ENCODE peak calls at places on chromosomes 5 and 9, in nine cellular contexts. P is GM06990; B is A549; S is AG09309; W is PC-9; F is neural progenitor cell; O is kidney; V is K562; L is CD8-positive, alpha-beta memory T cell. E is an unnamed sample.

GRCh38 chr9:131094622-131095021 is 1.7 kb upstream of the AIF1L start:
- DNase-seq in O (peak; percentile 87), W (peak; percentile 80), P (no peak), V (peak; percentile 79), F (no peak), S (peak; percentile 3), B (no peak), L (no peak), E (no peak)

GRCh38 chr5:87302061-87302460 is 34.4 kb downstream of the RASA1 start:
- DNase-seq in B (no peak), O (no peak), L (no peak), F (no peak), P (no peak), S (peak; percentile 18), V (no peak), W (no peak), E (no peak)

GRCh38 chr9:97847474-97848236 is 5.4 kb upstream of the FOXE1 start:
- DNase-seq in V (no peak), F (no peak), P (no peak), S (no peak), W (no peak), B (no peak), L (no peak), O (no peak), E (peak; percentile 42)

GRCh38 chr9:113798062-113799030 is 77.8 kb upstream of the ZNF618 start:
- DNase-seq in O (no peak), W (no peak), L (no peak), P (no peak), S (no peak), B (no peak), V (no peak), F (no peak), E (no peak)

GRCh38 chr5:126056362-126056761 is 366.8 kb upstream of the GRAMD2B start:
- DNase-seq in O (no peak), V (no peak), F (no peak), P (no peak), S (no peak), B (no peak), L (no peak), W (no peak), E (no peak)

GRCh38 chr5:144162686-144163085 is 7.8 kb downstream of the YIPF5 start:
- DNase-seq in P (no peak), O (no peak), L (no peak), F (no peak), V (no peak), B (no peak), S (no peak), W (no peak), E (no peak)

GRCh38 chr5:93599427-93600146 is 16.6 kb downstream of the NR2F1 start:
- DNase-seq in B (no peak), S (no peak), V (no peak), F (peak; percentile 81), P (no peak), L (no peak), O (no peak), W (no peak), E (no peak)

GRCh38 chr5:170216262-170216864 is 16.4 kb upstream of the C5orf58 start:
- DNase-seq in B (peak; percentile 73), O (no peak), F (peak; percentile 83), L (no peak), W (peak; percentile 49), P (no peak), V (peak; percentile 53), S (peak; percentile 42), E (no peak)

GRCh38 chr5:33261305-33261704 is 179.5 kb upstream of the TARS1 start:
- DNase-seq in V (no peak), B (no peak), F (no peak), O (no peak), L (no peak), P (no peak), S (peak; percentile 11), W (no peak), E (no peak)

GRCh38 chr9:133993635-133994253 is 1.6 kb upstream of the VAV2 start:
- DNase-seq in F (peak; percentile 25), L (no peak), P (no peak), O (no peak), S (no peak), B (no peak), W (no peak), V (no peak), E (no peak)
- H3K4me3 ChIP-seq in F (peak overlapping the region; percentile 87), L (peak overlapping the region; percentile 73), P (peak overlapping the region; percentile 76), O (peak overlapping the region; percentile 53), S (peak overlapping the region; percentile 94), B (peak overlapping the region; percentile 98), W (peak overlapping the region; percentile 98), V (peak overlapping the region; percentile 68), E (peak overlapping the region; percentile 83)

DNA sequence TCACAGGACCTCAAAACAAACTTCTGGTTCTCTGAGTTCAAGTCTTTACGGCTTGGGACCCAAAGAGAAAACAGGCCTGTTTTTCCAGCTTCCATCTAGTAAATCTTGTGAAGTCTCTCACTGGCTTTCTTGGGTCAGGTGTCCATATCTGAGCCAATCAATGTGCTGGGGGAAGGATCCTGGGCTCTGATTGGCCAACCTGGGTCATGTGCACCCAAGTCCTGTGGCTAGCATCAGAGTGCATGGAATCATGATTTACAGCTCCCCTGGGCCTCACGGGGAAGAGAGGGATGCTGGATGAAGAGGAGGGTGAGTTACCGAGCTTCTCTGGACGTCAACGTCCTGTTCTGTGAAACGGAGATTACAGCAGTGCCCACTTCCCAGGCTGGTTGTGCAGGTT is 19.4 kb downstream of the CXCL14 start:
- DNase-seq in W (no peak), B (peak; percentile 44), P (no peak), S (no peak), L (no peak), V (peak; percentile 31), F (no peak), O (no peak), E (no peak)
- H3K4me3 ChIP-seq in W (no peak overlapping the region), B (no peak overlapping the region), P (no peak overlapping the region), S (no peak overlapping the region), L (no peak overlapping the region), V (no peak overlapping the region), F (no peak overlapping the region), O (no peak overlapping the region), E (no peak overlapping the region)

DNA sequence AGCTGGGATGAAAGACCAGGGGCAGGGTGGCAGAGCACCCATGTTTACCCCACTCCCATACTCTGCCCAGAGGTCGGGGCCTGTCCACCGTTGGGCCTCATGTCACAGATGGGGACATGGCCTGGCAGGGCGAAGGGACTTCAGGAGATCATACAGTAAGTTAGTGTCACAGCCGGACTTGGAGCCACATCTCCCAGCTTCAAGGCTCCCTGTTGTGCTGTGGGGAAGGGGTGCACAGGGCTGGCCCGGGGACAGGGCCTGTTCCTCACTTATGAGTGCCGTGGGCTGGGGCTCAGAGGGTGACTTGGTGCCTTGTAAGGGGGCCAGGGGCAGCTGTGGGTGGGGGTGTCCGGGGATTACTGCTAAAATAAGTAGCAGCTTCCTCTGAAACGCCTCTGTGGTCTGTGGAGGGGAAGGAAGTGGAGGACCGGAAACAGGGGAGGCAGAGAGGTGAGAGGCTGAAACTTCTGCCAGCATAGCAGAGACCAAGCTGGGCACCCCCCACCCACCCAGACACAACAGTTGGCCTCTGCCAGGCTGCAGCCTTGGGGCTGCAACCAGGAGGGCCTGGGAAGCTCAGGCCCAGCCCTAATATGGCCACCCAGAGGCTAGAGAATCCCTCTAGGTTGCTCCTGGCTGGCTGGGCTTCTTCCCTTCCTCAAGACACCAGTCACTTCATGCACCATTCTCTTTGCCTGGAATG is 41.1 kb upstream of the NEK6 start:
- DNase-seq in B (no peak), S (no peak), V (no peak), F (no peak), O (no peak), L (peak; percentile 65), P (peak; percentile 87), W (no peak), E (no peak)
- H3K4me3 ChIP-seq in B (no peak overlapping the region), S (no peak overlapping the region), V (no peak overlapping the region), F (no peak overlapping the region), O (no peak overlapping the region), L (peak overlapping the region; percentile 13), P (peak overlapping the region; percentile 16), W (no peak overlapping the region), E (no peak overlapping the region)

GRCh38 chr5:141960018-141960417 is 2.0 kb upstream of the PCDH12 start:
- DNase-seq in L (peak; percentile 47), P (no peak), S (no peak), O (no peak), V (peak; percentile 34), W (no peak), F (peak; percentile 33), B (no peak), E (peak; percentile 59)

GRCh38 chr5:141961466-141961865 is 3.5 kb upstream of the PCDH12 start:
- DNase-seq in B (no peak), W (no peak), O (no peak), V (no peak), P (no peak), S (no peak), L (no peak), F (no peak), E (no peak)

GRCh38 chr5:141958773-141959172 is 771 bp upstream of the PCDH12 start:
- DNase-seq in S (no peak), W (peak; percentile 15), B (no peak), L (no peak), O (no peak), F (no peak), V (no peak), P (no peak), E (no peak)

GRCh38 chr5:141958113-141958512 is at the start of gene PCDH12:
- DNase-seq in L (no peak), S (no peak), B (no peak), P (no peak), O (peak; percentile 86), F (no peak), V (no peak), W (no peak), E (peak; percentile 74)

DNA sequence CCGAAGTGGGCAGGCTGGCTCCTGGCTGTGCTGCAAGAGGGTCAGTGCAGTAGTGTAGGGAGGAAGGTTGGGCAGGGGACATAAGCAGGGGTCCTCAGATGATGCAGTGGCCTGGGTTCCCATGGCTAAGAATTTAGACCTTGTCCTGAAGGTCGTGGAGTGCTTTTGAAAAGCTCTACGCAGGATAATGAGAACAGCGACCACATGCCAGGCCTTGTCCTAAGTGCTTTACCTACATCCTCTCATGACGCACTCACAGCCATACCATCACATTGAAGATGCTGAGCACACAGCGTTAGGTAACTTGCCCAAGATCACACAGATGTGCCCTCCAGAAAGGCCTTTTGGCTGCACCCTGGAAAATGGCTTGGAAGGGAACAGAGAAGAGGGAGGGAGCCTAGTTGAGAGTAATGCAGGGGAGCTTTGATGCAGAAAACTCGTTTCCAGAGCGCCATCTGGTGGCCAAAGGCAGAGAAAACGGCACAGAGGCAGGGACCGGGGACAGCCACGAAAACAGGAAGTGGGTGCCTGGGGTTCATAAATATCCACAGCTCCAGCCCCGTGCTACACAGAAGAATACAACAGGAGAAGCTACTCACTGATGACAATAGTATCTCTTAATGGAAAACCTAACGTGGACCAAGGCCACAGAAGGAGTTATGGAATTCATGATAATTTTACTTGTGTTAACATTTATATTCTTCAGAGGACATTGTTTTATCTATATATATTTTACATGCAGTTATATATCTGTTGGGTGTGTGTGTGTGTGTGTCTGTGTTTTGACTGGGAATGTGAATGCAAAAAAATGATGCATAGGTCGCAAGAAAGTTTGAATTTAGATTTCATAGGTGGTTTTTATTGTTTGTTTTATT is 2.7 kb upstream of the PCDH12 start:
- DNase-seq in O (peak; percentile 91), W (peak; percentile 83), P (peak; percentile 71), B (peak; percentile 92), S (peak; percentile 37), L (peak; percentile 91), F (peak; percentile 87), V (peak; percentile 95), E (peak; percentile 87)
- H3K4me3 ChIP-seq in O (no peak overlapping the region), W (no peak overlapping the region), P (no peak overlapping the region), B (no peak overlapping the region), S (no peak overlapping the region), L (peak overlapping the region; percentile 28), F (no peak overlapping the region), V (no peak overlapping the region), E (no peak overlapping the region)

E was measured in WERI-Rb-1.